ENCODE peak calls at places on chromosomes 11 and 22, in nine cellular contexts. One of them, this sample, is unnamed.

GRCh38 chr11:819943-820649 is 1.4 kb downstream of the PNPLA2 start:
- DNase-seq in HCT116: peak
- DNase-seq in GM23338: peak
- DNase-seq in fibroblast of lung: peak
- DNase-seq in GM12878: no peak
- DNase-seq in OCI-LY7: peak
- DNase-seq in neural progenitor cell: peak
- DNase-seq in A549: peak
- DNase-seq in H1: peak
- DNase-seq in this sample: peak

GRCh38 chr22:44439356-44440223 is 58.4 kb downstream of the RTL6 start:
- DNase-seq in HCT116: no peak
- DNase-seq in GM23338: no peak
- DNase-seq in fibroblast of lung: no peak
- DNase-seq in GM12878: no peak
- DNase-seq in OCI-LY7: no peak
- DNase-seq in neural progenitor cell: no peak
- DNase-seq in A549: no peak
- DNase-seq in H1: no peak
- DNase-seq in this sample: no peak

GRCh38 chr22:48440176-48440575 is 1387.5 kb downstream of the BRD1 start:
- DNase-seq in HCT116: no peak
- DNase-seq in GM23338: no peak
- DNase-seq in fibroblast of lung: no peak
- DNase-seq in GM12878: no peak
- DNase-seq in OCI-LY7: no peak
- DNase-seq in neural progenitor cell: no peak
- DNase-seq in A549: no peak
- DNase-seq in H1: no peak
- DNase-seq in this sample: no peak

GRCh38 chr11:126628790-126629621 is 273.5 kb downstream of the ST3GAL4 start:
- DNase-seq in HCT116: no peak
- DNase-seq in GM23338: no peak
- DNase-seq in fibroblast of lung: peak
- DNase-seq in GM12878: no peak
- DNase-seq in OCI-LY7: no peak
- DNase-seq in neural progenitor cell: no peak
- DNase-seq in A549: no peak
- DNase-seq in H1: no peak
- DNase-seq in this sample: no peak

GRCh38 chr11:111975076-111975806 is 38.1 kb downstream of the DIXDC1 start:
- DNase-seq in HCT116: no peak
- DNase-seq in GM23338: no peak
- DNase-seq in fibroblast of lung: no peak
- DNase-seq in GM12878: no peak
- DNase-seq in OCI-LY7: no peak
- DNase-seq in neural progenitor cell: no peak
- DNase-seq in A549: peak
- DNase-seq in H1: no peak
- DNase-seq in this sample: peak

GRCh38 chr11:132220464-132220863 is 850.0 kb downstream of the NTM start:
- DNase-seq in HCT116: no peak
- DNase-seq in GM23338: no peak
- DNase-seq in fibroblast of lung: peak
- DNase-seq in GM12878: no peak
- DNase-seq in OCI-LY7: no peak
- DNase-seq in neural progenitor cell: no peak
- DNase-seq in A549: no peak
- DNase-seq in H1: no peak
- DNase-seq in this sample: no peak

GRCh38 chr11:12399355-12399754 is 22.0 kb downstream of the PARVA start:
- DNase-seq in HCT116: no peak
- DNase-seq in GM23338: no peak
- DNase-seq in fibroblast of lung: no peak
- DNase-seq in GM12878: no peak
- DNase-seq in OCI-LY7: no peak
- DNase-seq in neural progenitor cell: no peak
- DNase-seq in A549: no peak
- DNase-seq in H1: no peak
- DNase-seq in this sample: no peak

GRCh38 chr11:126739499-126740145 is 260.9 kb downstream of the KIRREL3 start:
- DNase-seq in HCT116: no peak
- DNase-seq in GM23338: no peak
- DNase-seq in fibroblast of lung: peak
- DNase-seq in GM12878: no peak
- DNase-seq in OCI-LY7: no peak
- DNase-seq in neural progenitor cell: no peak
- DNase-seq in A549: no peak
- DNase-seq in H1: no peak
- DNase-seq in this sample: no peak

GRCh38 chr11:23288001-23288783 is 427.9 kb upstream of the CCDC179 start:
- DNase-seq in HCT116: no peak
- DNase-seq in GM23338: no peak
- DNase-seq in fibroblast of lung: peak
- DNase-seq in GM12878: no peak
- DNase-seq in OCI-LY7: no peak
- DNase-seq in neural progenitor cell: no peak
- DNase-seq in A549: no peak
- DNase-seq in H1: no peak
- DNase-seq in this sample: peak

GRCh38 chr11:48040830-48041444 is 60.6 kb downstream of the PTPRJ start:
- DNase-seq in HCT116: no peak
- DNase-seq in GM23338: no peak
- DNase-seq in fibroblast of lung: no peak
- DNase-seq in GM12878: no peak
- DNase-seq in OCI-LY7: no peak
- DNase-seq in neural progenitor cell: no peak
- DNase-seq in A549: no peak
- DNase-seq in H1: no peak
- DNase-seq in this sample: no peak
- H3K27ac ChIP-seq in HCT116: no peak
- H3K27ac ChIP-seq in GM23338: no peak
- H3K27ac ChIP-seq in fibroblast of lung: no peak
- H3K27ac ChIP-seq in GM12878: no peak
- H3K27ac ChIP-seq in OCI-LY7: no peak
- H3K27ac ChIP-seq in neural progenitor cell: no peak
- H3K27ac ChIP-seq in A549: no peak
- H3K27ac ChIP-seq in H1: no peak
- H3K27ac ChIP-seq in this sample: no peak

GRCh38 chr11:96152623-96153022 is 190.4 kb downstream of the MAML2 start:
- DNase-seq in HCT116: no peak
- DNase-seq in GM23338: no peak
- DNase-seq in fibroblast of lung: peak
- DNase-seq in GM12878: no peak
- DNase-seq in OCI-LY7: no peak
- DNase-seq in neural progenitor cell: peak
- DNase-seq in A549: no peak
- DNase-seq in H1: no peak
- DNase-seq in this sample: no peak
- H3K4me2 ChIP-seq in HCT116: no peak
- H3K4me2 ChIP-seq in GM23338: no peak
- H3K4me2 ChIP-seq in fibroblast of lung: no peak
- H3K4me2 ChIP-seq in GM12878: no peak
- H3K4me2 ChIP-seq in OCI-LY7: no peak
- H3K4me2 ChIP-seq in neural progenitor cell: no peak
- H3K4me2 ChIP-seq in A549: no peak
- H3K4me2 ChIP-seq in H1: no peak
- H3K4me2 ChIP-seq in this sample: no peak

GRCh38 chr11:74182635-74183034 is 11.5 kb downstream of the PPME1 start:
- DNase-seq in HCT116: no peak
- DNase-seq in GM23338: no peak
- DNase-seq in fibroblast of lung: peak
- DNase-seq in GM12878: no peak
- DNase-seq in OCI-LY7: no peak
- DNase-seq in neural progenitor cell: no peak
- DNase-seq in A549: no peak
- DNase-seq in H1: no peak
- DNase-seq in this sample: peak

GRCh38 chr11:74185285-74185684 is 14.2 kb downstream of the PPME1 start:
- DNase-seq in HCT116: no peak
- DNase-seq in GM23338: no peak
- DNase-seq in fibroblast of lung: no peak
- DNase-seq in GM12878: no peak
- DNase-seq in OCI-LY7: no peak
- DNase-seq in neural progenitor cell: no peak
- DNase-seq in A549: no peak
- DNase-seq in H1: no peak
- DNase-seq in this sample: no peak

DNA sequence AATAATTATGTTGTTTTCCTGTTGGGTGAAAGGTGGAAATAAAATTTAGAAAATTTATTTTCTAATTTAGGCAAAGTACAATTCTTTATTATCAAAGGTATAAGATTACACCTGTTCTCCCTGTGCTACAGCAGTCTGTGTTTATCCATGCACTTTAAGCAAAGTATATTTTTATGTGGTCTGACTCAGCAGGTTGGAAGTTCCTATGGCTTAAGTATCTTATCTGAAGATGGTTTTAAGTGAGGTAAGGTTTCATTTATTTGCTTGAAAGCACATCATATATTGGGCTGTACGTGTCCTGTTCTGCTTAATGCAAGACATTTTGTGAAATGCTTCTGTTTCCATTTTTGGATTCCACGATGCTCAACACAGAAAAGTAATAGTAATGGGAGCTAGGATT is 14.6 kb downstream of the PPME1 start:
- DNase-seq in HCT116: no peak
- DNase-seq in GM23338: no peak
- DNase-seq in fibroblast of lung: peak
- DNase-seq in GM12878: no peak
- DNase-seq in OCI-LY7: no peak
- DNase-seq in neural progenitor cell: no peak
- DNase-seq in A549: no peak
- DNase-seq in H1: no peak
- DNase-seq in this sample: peak
- H3K27ac ChIP-seq in HCT116: no peak
- H3K27ac ChIP-seq in GM23338: no peak
- H3K27ac ChIP-seq in fibroblast of lung: no peak
- H3K27ac ChIP-seq in GM12878: no peak
- H3K27ac ChIP-seq in OCI-LY7: no peak
- H3K27ac ChIP-seq in neural progenitor cell: no peak
- H3K27ac ChIP-seq in A549: no peak
- H3K27ac ChIP-seq in H1: no peak
- H3K27ac ChIP-seq in this sample: no peak

GRCh38 chr22:50078761-50079160 is 6.5 kb downstream of the MLC1 start:
- DNase-seq in HCT116: no peak
- DNase-seq in GM23338: no peak
- DNase-seq in fibroblast of lung: no peak
- DNase-seq in GM12878: no peak
- DNase-seq in OCI-LY7: no peak
- DNase-seq in neural progenitor cell: no peak
- DNase-seq in A549: no peak
- DNase-seq in H1: no peak
- DNase-seq in this sample: no peak

GRCh38 chr22:50074551-50075042 is 10.6 kb downstream of the MLC1 start:
- DNase-seq in HCT116: no peak
- DNase-seq in GM23338: peak
- DNase-seq in fibroblast of lung: no peak
- DNase-seq in GM12878: no peak
- DNase-seq in OCI-LY7: no peak
- DNase-seq in neural progenitor cell: no peak
- DNase-seq in A549: no peak
- DNase-seq in H1: no peak
- DNase-seq in this sample: no peak

GRCh38 chr22:50078246-50078645 is 7.0 kb downstream of the MLC1 start:
- DNase-seq in HCT116: no peak
- DNase-seq in GM23338: no peak
- DNase-seq in fibroblast of lung: no peak
- DNase-seq in GM12878: no peak
- DNase-seq in OCI-LY7: no peak
- DNase-seq in neural progenitor cell: no peak
- DNase-seq in A549: no peak
- DNase-seq in H1: no peak
- DNase-seq in this sample: no peak

GRCh38 chr22:50074056-50074455 is 11.2 kb downstream of the MLC1 start:
- DNase-seq in HCT116: no peak
- DNase-seq in GM23338: peak
- DNase-seq in fibroblast of lung: peak
- DNase-seq in GM12878: no peak
- DNase-seq in OCI-LY7: no peak
- DNase-seq in neural progenitor cell: no peak
- DNase-seq in A549: no peak
- DNase-seq in H1: peak
- DNase-seq in this sample: no peak

GRCh38 chr22:50076646-50077624 is 8.3 kb downstream of the MLC1 start:
- DNase-seq in HCT116: no peak
- DNase-seq in GM23338: no peak
- DNase-seq in fibroblast of lung: no peak
- DNase-seq in GM12878: no peak
- DNase-seq in OCI-LY7: peak
- DNase-seq in neural progenitor cell: no peak
- DNase-seq in A549: no peak
- DNase-seq in H1: no peak
- DNase-seq in this sample: no peak
- H3K4me2 ChIP-seq in HCT116: no peak
- H3K4me2 ChIP-seq in GM23338: no peak
- H3K4me2 ChIP-seq in fibroblast of lung: no peak
- H3K4me2 ChIP-seq in GM12878: no peak
- H3K4me2 ChIP-seq in OCI-LY7: peak
- H3K4me2 ChIP-seq in neural progenitor cell: no peak
- H3K4me2 ChIP-seq in A549: no peak
- H3K4me2 ChIP-seq in H1: no peak
- H3K4me2 ChIP-seq in this sample: no peak

GRCh38 chr22:40194656-40195055 is 16.9 kb downstream of the TNRC6B start:
- DNase-seq in HCT116: no peak
- DNase-seq in GM23338: peak
- DNase-seq in fibroblast of lung: no peak
- DNase-seq in GM12878: no peak
- DNase-seq in OCI-LY7: no peak
- DNase-seq in neural progenitor cell: no peak
- DNase-seq in A549: no peak
- DNase-seq in H1: no peak
- DNase-seq in this sample: no peak
- H3K27ac ChIP-seq in HCT116: no peak
- H3K27ac ChIP-seq in GM23338: peak
- H3K27ac ChIP-seq in fibroblast of lung: no peak
- H3K27ac ChIP-seq in GM12878: no peak
- H3K27ac ChIP-seq in OCI-LY7: no peak
- H3K27ac ChIP-seq in neural progenitor cell: peak
- H3K27ac ChIP-seq in A549: no peak
- H3K27ac ChIP-seq in H1: peak
- H3K27ac ChIP-seq in this sample: no peak

DNA sequence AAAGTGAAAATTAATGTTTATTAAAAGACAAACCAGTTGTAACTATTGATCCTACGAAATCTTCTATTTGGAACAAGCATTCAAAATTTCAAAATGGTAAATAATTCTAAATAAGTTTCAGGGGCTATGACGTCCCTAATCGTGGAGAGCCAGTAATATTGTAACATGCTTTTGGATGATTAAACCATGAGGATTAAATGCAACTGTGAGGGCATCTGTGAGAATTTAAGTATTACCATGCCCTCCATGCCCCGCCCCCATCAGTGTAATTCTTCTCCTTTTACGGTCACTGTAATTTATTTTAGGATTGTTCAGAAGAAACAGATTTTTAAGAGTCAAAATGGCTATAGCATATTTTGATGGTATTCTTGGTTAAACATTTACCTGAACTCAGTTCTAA is 133.2 kb downstream of the APOL5 start:
- DNase-seq in HCT116: no peak
- DNase-seq in GM23338: no peak
- DNase-seq in fibroblast of lung: no peak
- DNase-seq in GM12878: no peak
- DNase-seq in OCI-LY7: no peak
- DNase-seq in neural progenitor cell: no peak
- DNase-seq in A549: no peak
- DNase-seq in H1: no peak
- DNase-seq in this sample: no peak
- H3K4me2 ChIP-seq in HCT116: no peak
- H3K4me2 ChIP-seq in GM23338: no peak
- H3K4me2 ChIP-seq in fibroblast of lung: no peak
- H3K4me2 ChIP-seq in GM12878: no peak
- H3K4me2 ChIP-seq in OCI-LY7: peak
- H3K4me2 ChIP-seq in neural progenitor cell: no peak
- H3K4me2 ChIP-seq in A549: no peak
- H3K4me2 ChIP-seq in H1: no peak
- H3K4me2 ChIP-seq in this sample: no peak

GRCh38 chr11:73295996-73296318 is 12.1 kb upstream of the ARHGEF17 start:
- DNase-seq in HCT116: no peak
- DNase-seq in GM23338: no peak
- DNase-seq in fibroblast of lung: no peak
- DNase-seq in GM12878: no peak
- DNase-seq in OCI-LY7: no peak
- DNase-seq in neural progenitor cell: no peak
- DNase-seq in A549: no peak
- DNase-seq in H1: no peak
- DNase-seq in this sample: no peak
- H3K27ac ChIP-seq in HCT116: no peak
- H3K27ac ChIP-seq in GM23338: no peak
- H3K27ac ChIP-seq in fibroblast of lung: no peak
- H3K27ac ChIP-seq in GM12878: no peak
- H3K27ac ChIP-seq in OCI-LY7: no peak
- H3K27ac ChIP-seq in neural progenitor cell: no peak
- H3K27ac ChIP-seq in A549: no peak
- H3K27ac ChIP-seq in H1: no peak
- H3K27ac ChIP-seq in this sample: no peak

This sample was measured in PC-3.